ENCODE peak calls at places on chromosomes 4 and X, in four cellular contexts. One of them, this sample, is unnamed.

GRCh38 chrX:53494427-53494826 is 60.3 kb upstream of the HSD17B10 start:
- DNase-seq in OCI-LY7: no peak
- DNase-seq in A549: no peak
- DNase-seq in H1: no peak
- DNase-seq in this sample: no peak

GRCh38 chr4:111268769-111269414 is 646.0 kb upstream of the PITX2 start:
- DNase-seq in H1: no peak
- DNase-seq in OCI-LY7: no peak
- DNase-seq in A549: no peak
- DNase-seq in this sample: no peak

GRCh38 chrX:109773374-109773773 is 40.3 kb upstream of the ACSL4 start:
- DNase-seq in OCI-LY7: no peak
- DNase-seq in H1: no peak
- DNase-seq in A549: no peak
- DNase-seq in this sample: no peak

GRCh38 chr4:10204401-10205058 is 87.9 kb upstream of the WDR1 start:
- DNase-seq in A549: no peak
- DNase-seq in H1: no peak
- DNase-seq in OCI-LY7: no peak
- DNase-seq in this sample: no peak

GRCh38 chrX:79259073-79259689 is 108.0 kb downstream of the ITM2A start:
- DNase-seq in H1: no peak
- DNase-seq in A549: no peak
- DNase-seq in OCI-LY7: peak; percentile 78
- DNase-seq in this sample: no peak

GRCh38 chr4:186979966-186980745 is 256.5 kb upstream of the FAT1 start:
- DNase-seq in H1: no peak
- DNase-seq in A549: no peak
- DNase-seq in OCI-LY7: no peak
- DNase-seq in this sample: no peak

GRCh38 chr4:83731609-83732008 is 195.7 kb downstream of the GPAT3 start:
- DNase-seq in A549: peak; percentile 23
- DNase-seq in H1: no peak
- DNase-seq in OCI-LY7: no peak
- DNase-seq in this sample: no peak

GRCh38 chr4:47482326-47482725 is 2.7 kb upstream of the ATP10D start:
- DNase-seq in H1: no peak
- DNase-seq in OCI-LY7: no peak
- DNase-seq in A549: no peak
- DNase-seq in this sample: no peak

GRCh38 chr4:148849581-148849980 is 407.4 kb upstream of the NR3C2 start:
- DNase-seq in OCI-LY7: no peak
- DNase-seq in H1: no peak
- DNase-seq in A549: no peak
- DNase-seq in this sample: no peak

GRCh38 chr4:159360549-159360948 is 257.7 kb downstream of the RAPGEF2 start:
- DNase-seq in A549: no peak
- DNase-seq in H1: no peak
- DNase-seq in OCI-LY7: no peak
- DNase-seq in this sample: peak; percentile 72

GRCh38 chr4:52612341-52612740 is 46.8 kb downstream of the USP46 start:
- DNase-seq in OCI-LY7: no peak
- DNase-seq in A549: no peak
- DNase-seq in H1: no peak
- DNase-seq in this sample: no peak

GRCh38 chr4:3862640-3863420 is 96.6 kb downstream of the ADRA2C start:
- DNase-seq in H1: peak; percentile 70
- DNase-seq in OCI-LY7: no peak
- DNase-seq in A549: no peak
- DNase-seq in this sample: no peak

GRCh38 chr4:144709793-144710525 is 64.0 kb downstream of the HHIP start:
- DNase-seq in H1: no peak
- DNase-seq in OCI-LY7: no peak
- DNase-seq in A549: peak; percentile 44
- DNase-seq in this sample: peak; percentile 69

GRCh38 chr4:174283507-174284180 is at the start of the genes CEP44 and FBXO8:
- DNase-seq in H1: no peak
- DNase-seq in OCI-LY7: peak; percentile 78
- DNase-seq in A549: peak; percentile 74
- DNase-seq in this sample: peak; percentile 92

GRCh38 chr4:81594495-81595169 is 122.9 kb upstream of the RASGEF1B start:
- DNase-seq in OCI-LY7: no peak
- DNase-seq in H1: no peak
- DNase-seq in A549: no peak
- DNase-seq in this sample: no peak

GRCh38 chrX:129720741-129721140 is 18.0 kb upstream of the XPNPEP2 start:
- DNase-seq in OCI-LY7: no peak
- DNase-seq in A549: no peak
- DNase-seq in H1: no peak
- DNase-seq in this sample: no peak

GRCh38 chr4:179353791-179354190 is 1911.6 kb upstream of the AGA start:
- DNase-seq in H1: no peak
- DNase-seq in OCI-LY7: no peak
- DNase-seq in A549: no peak
- DNase-seq in this sample: no peak

GRCh38 chr4:26116057-26116456 is 202.0 kb downstream of the SMIM20 start:
- DNase-seq in H1: no peak
- DNase-seq in OCI-LY7: no peak
- DNase-seq in A549: no peak
- DNase-seq in this sample: no peak

GRCh38 chr4:122679317-122679716 is 53.2 kb upstream of the BBS12 start:
- DNase-seq in H1: no peak
- DNase-seq in A549: no peak
- DNase-seq in OCI-LY7: no peak
- DNase-seq in this sample: no peak

GRCh38 chr4:7650606-7651400 is 216.1 kb upstream of the PSAPL1 start:
- DNase-seq in H1: no peak
- DNase-seq in A549: no peak
- DNase-seq in OCI-LY7: peak; percentile 47
- DNase-seq in this sample: no peak

GRCh38 chr4:69832326-69833030 is 27.5 kb downstream of the SULT1E1 start:
- DNase-seq in OCI-LY7: no peak
- DNase-seq in A549: peak; percentile 25
- DNase-seq in H1: no peak
- DNase-seq in this sample: no peak

GRCh38 chr4:184287697-184288255 is 70.1 kb upstream of the ENPP6 start:
- DNase-seq in OCI-LY7: peak; percentile 55
- DNase-seq in H1: no peak
- DNase-seq in A549: no peak
- DNase-seq in this sample: no peak

GRCh38 chrX:96563663-96564062 is 121.0 kb upstream of the DIAPH2 start:
- DNase-seq in A549: peak; percentile 52
- DNase-seq in H1: no peak
- DNase-seq in OCI-LY7: no peak
- DNase-seq in this sample: no peak

GRCh38 chrX:141619336-141619735 is 29.8 kb downstream of the SPANXA2 start:
- DNase-seq in A549: no peak
- DNase-seq in H1: no peak
- DNase-seq in OCI-LY7: no peak
- DNase-seq in this sample: no peak

GRCh38 chr4:167614866-167615265 is 380.6 kb upstream of the SPOCK3 start:
- DNase-seq in H1: no peak
- DNase-seq in A549: no peak
- DNase-seq in OCI-LY7: no peak
- DNase-seq in this sample: no peak

GRCh38 chrX:39875834-39876625 is 221.7 kb downstream of the BCOR start:
- DNase-seq in OCI-LY7: no peak
- DNase-seq in A549: no peak
- DNase-seq in H1: no peak
- DNase-seq in this sample: no peak

GRCh38 chr4:91279899-91280298 is 1023.9 kb upstream of the GRID2 start:
- DNase-seq in OCI-LY7: no peak
- DNase-seq in H1: no peak
- DNase-seq in A549: no peak
- DNase-seq in this sample: no peak

GRCh38 chr4:120440730-120441129 is 374.1 kb upstream of the MAD2L1 start:
- DNase-seq in A549: no peak
- DNase-seq in H1: no peak
- DNase-seq in OCI-LY7: no peak
- DNase-seq in this sample: no peak

GRCh38 chrX:20059467-20060128 is 57.1 kb downstream of the MAP7D2 start:
- DNase-seq in OCI-LY7: no peak
- DNase-seq in A549: no peak
- DNase-seq in H1: no peak
- DNase-seq in this sample: no peak

GRCh38 chrX:20479896-20480295 is 213.2 kb upstream of the RPS6KA3 start:
- DNase-seq in H1: no peak
- DNase-seq in OCI-LY7: no peak
- DNase-seq in A549: peak; percentile 39
- DNase-seq in this sample: no peak

GRCh38 chrX:149456476-149457245 is 48.4 kb downstream of the IDS start:
- DNase-seq in A549: no peak
- DNase-seq in OCI-LY7: no peak
- DNase-seq in H1: no peak
- DNase-seq in this sample: no peak

GRCh38 chr4:97691111-97691605 is 452.1 kb downstream of the STPG2 start:
- DNase-seq in H1: no peak
- DNase-seq in OCI-LY7: no peak
- DNase-seq in A549: no peak
- DNase-seq in this sample: no peak

GRCh38 chrX:41909068-41909467 is 14.3 kb downstream of the CASK start:
- DNase-seq in OCI-LY7: no peak
- DNase-seq in A549: no peak
- DNase-seq in H1: no peak
- DNase-seq in this sample: no peak

GRCh38 chrX:33273521-33273920 is 62.2 kb upstream of the DMD start:
- DNase-seq in A549: no peak
- DNase-seq in H1: no peak
- DNase-seq in OCI-LY7: no peak
- DNase-seq in this sample: no peak

GRCh38 chrX:39967348-39967747 is 130.4 kb downstream of the BCOR start:
- DNase-seq in A549: no peak
- DNase-seq in H1: no peak
- DNase-seq in OCI-LY7: no peak
- DNase-seq in this sample: no peak

GRCh38 chr4:125266901-125267601 is 47.7 kb upstream of the FAT4 start:
- DNase-seq in OCI-LY7: no peak
- DNase-seq in H1: no peak
- DNase-seq in A549: peak; percentile 16
- DNase-seq in this sample: no peak

GRCh38 chrX:139091086-139091485 is 379.6 kb upstream of the FGF13 start:
- DNase-seq in A549: no peak
- DNase-seq in H1: no peak
- DNase-seq in OCI-LY7: no peak
- DNase-seq in this sample: no peak

GRCh38 chrX:47623540-47624027 is 3.9 kb upstream of the SYN1 start:
- DNase-seq in H1: peak; percentile 73
- DNase-seq in OCI-LY7: no peak
- DNase-seq in A549: peak; percentile 74
- DNase-seq in this sample: peak; percentile 65

GRCh38 chrX:44342866-44343265 is 606 bp downstream of the EFHC2 start:
- DNase-seq in H1: no peak
- DNase-seq in A549: no peak
- DNase-seq in OCI-LY7: no peak
- DNase-seq in this sample: no peak
- H3K27ac ChIP-seq in H1: no peak overlapping the region
- H3K27ac ChIP-seq in A549: no peak overlapping the region
- H3K27ac ChIP-seq in OCI-LY7: no peak overlapping the region
- H3K27ac ChIP-seq in this sample: no peak overlapping the region

GRCh38 chr4:151013944-151014343 is 1.1 kb downstream of the LRBA start:
- DNase-seq in H1: no peak
- DNase-seq in A549: no peak
- DNase-seq in OCI-LY7: no peak
- DNase-seq in this sample: no peak
- H3K27ac ChIP-seq in H1: peak overlapping the region; percentile 96
- H3K27ac ChIP-seq in A549: peak overlapping the region; percentile 100
- H3K27ac ChIP-seq in OCI-LY7: peak overlapping the region; percentile 88
- H3K27ac ChIP-seq in this sample: no peak overlapping the region

GRCh38 chr4:176065365-176066249 is at the start of gene WDR17:
- DNase-seq in H1: peak; percentile 94
- DNase-seq in OCI-LY7: peak; percentile 90
- DNase-seq in A549: peak; percentile 90
- DNase-seq in this sample: peak; percentile 35
- H3K27ac ChIP-seq in H1: peak within 1 kb of the TSS; percentile 45
- H3K27ac ChIP-seq in OCI-LY7: no peak within 1 kb of the TSS
- H3K27ac ChIP-seq in A549: peak within 1 kb of the TSS; percentile 90
- H3K27ac ChIP-seq in this sample: no peak within 1 kb of the TSS

DNA sequence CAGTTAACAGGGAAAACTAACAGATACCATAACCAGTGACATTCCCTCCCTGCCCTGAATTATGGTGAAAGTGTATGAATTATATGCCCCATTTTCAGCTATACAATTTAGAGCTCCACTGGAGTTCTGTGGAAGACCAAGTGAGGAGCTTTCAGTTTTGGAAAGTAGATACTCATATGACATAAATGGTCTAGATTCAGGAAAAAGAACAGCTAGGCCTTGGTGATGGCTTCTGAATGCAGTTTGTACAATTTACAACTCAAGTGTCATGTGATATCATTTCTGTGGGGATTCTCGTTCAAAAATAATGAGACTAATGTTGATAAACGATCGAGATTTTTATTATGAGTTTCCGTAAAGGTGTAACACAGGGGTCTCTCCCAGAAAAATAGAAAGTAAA is 8.2 kb upstream of the SEC24B start:
- DNase-seq in A549: no peak
- DNase-seq in OCI-LY7: no peak
- DNase-seq in H1: no peak
- DNase-seq in this sample: no peak
- H3K27ac ChIP-seq in A549: no peak overlapping the region
- H3K27ac ChIP-seq in OCI-LY7: no peak overlapping the region
- H3K27ac ChIP-seq in H1: no peak overlapping the region
- H3K27ac ChIP-seq in this sample: no peak overlapping the region

GRCh38 chr4:71230258-71230594 is 108.6 kb upstream of the SLC4A4 start:
- DNase-seq in H1: no peak
- DNase-seq in A549: no peak
- DNase-seq in OCI-LY7: no peak
- DNase-seq in this sample: no peak

GRCh38 chr4:71231073-71231752 is 107.6 kb upstream of the SLC4A4 start:
- DNase-seq in OCI-LY7: no peak
- DNase-seq in H1: no peak
- DNase-seq in A549: no peak
- DNase-seq in this sample: no peak

GRCh38 chr4:71231753-71232420 is 106.9 kb upstream of the SLC4A4 start:
- DNase-seq in OCI-LY7: no peak
- DNase-seq in H1: no peak
- DNase-seq in A549: no peak
- DNase-seq in this sample: no peak

GRCh38 chr4:71229477-71230257 is 109.2 kb upstream of the SLC4A4 start:
- DNase-seq in A549: peak; percentile 31
- DNase-seq in OCI-LY7: peak; percentile 21
- DNase-seq in H1: peak; percentile 5
- DNase-seq in this sample: peak; percentile 9

DNA sequence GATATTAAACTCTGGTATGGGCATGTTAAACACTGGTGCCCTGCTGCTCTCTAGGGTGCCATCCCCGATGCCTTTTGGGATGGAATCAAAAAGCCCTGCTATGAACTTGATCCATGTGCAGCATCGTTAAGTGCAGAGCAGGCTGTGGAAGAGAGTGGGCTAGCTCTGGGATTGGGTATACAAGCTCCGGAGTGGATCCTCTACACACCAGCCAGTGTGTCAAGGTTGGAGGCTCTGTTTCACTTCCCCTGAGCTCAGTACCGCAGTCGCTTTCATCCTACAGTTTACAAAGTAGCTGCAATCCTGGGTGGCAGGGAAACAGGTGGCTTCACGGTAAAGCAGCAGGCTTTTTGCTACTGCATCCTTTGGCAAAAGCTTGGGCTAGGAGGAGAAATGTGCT is 108.2 kb upstream of the SLC4A4 start:
- DNase-seq in A549: no peak
- DNase-seq in H1: no peak
- DNase-seq in OCI-LY7: no peak
- DNase-seq in this sample: no peak
- H3K27ac ChIP-seq in A549: no peak overlapping the region
- H3K27ac ChIP-seq in H1: no peak overlapping the region
- H3K27ac ChIP-seq in OCI-LY7: no peak overlapping the region
- H3K27ac ChIP-seq in this sample: no peak overlapping the region